ENCODE peak calls at places on chromosomes 1 and 21, in ten cellular contexts. F is left ventricle myocardium inferior; J is MM.1S; D is adrenal gland; O is hepatocyte; R is esophagus muscularis mucosa; Q is tibial artery; N is AG04450; L is lower lobe of right lung; Y is CD8-positive, alpha-beta T cell. T is an unnamed sample.

GRCh38 chr1:207869859-207870258 is 41.1 kb downstream of the CD34 start:
- DNase-seq in F (no peak), J (no peak), D (no peak), O (peak; percentile 44), R (no peak), Q (no peak), N (no peak), L (no peak), Y (no peak), T (no peak)

GRCh38 chr21:41437754-41438153 is 11.7 kb downstream of the MX1 start:
- DNase-seq in F (no peak), J (no peak), D (no peak), O (no peak), R (no peak), Q (no peak), N (no peak), L (no peak), Y (no peak), T (no peak)

GRCh38 chr1:32774950-32775634 is 42.1 kb downstream of the YARS1 start:
- DNase-seq in F (no peak), J (no peak), D (no peak), O (peak; percentile 71), R (no peak), Q (no peak), N (no peak), L (no peak), Y (no peak), T (peak; percentile 46)

GRCh38 chr1:91670781-91671180 is 170.1 kb downstream of the CDC7 start:
- DNase-seq in F (no peak), J (no peak), D (no peak), O (no peak), R (no peak), Q (no peak), N (no peak), L (no peak), Y (no peak), T (no peak)

GRCh38 chr21:42056996-42057689 is 14.0 kb upstream of the UMODL1 start:
- DNase-seq in F (no peak), J (no peak), D (no peak), O (peak; percentile 77), R (no peak), Q (peak; percentile 54), N (peak; percentile 84), L (peak; percentile 78), Y (no peak), T (peak; percentile 62)

GRCh38 chr1:44327679-44328491 is 27.2 kb downstream of the ERI3 start:
- DNase-seq in F (peak; percentile 76), J (no peak), D (peak; percentile 72), O (peak; percentile 89), R (peak; percentile 95), Q (peak; percentile 92), N (peak; percentile 98), L (peak; percentile 75), Y (no peak), T (peak; percentile 86)

GRCh38 chr21:44255519-44255981 is 6.1 kb downstream of the DNMT3L start:
- DNase-seq in F (no peak), J (no peak), D (peak; percentile 6), O (peak; percentile 17), R (no peak), Q (no peak), N (no peak), L (peak; percentile 20), Y (no peak), T (no peak)

GRCh38 chr1:172451002-172451443 is 7.2 kb upstream of the PIGC start:
- DNase-seq in F (no peak), J (no peak), D (peak; percentile 63), O (peak; percentile 70), R (no peak), Q (no peak), N (peak; percentile 29), L (no peak), Y (no peak), T (peak; percentile 79)

GRCh38 chr1:212062832-212063438 is 27.4 kb downstream of the DTL start:
- DNase-seq in F (no peak), J (peak; percentile 45), D (no peak), O (peak; percentile 66), R (no peak), Q (no peak), N (peak; percentile 13), L (no peak), Y (no peak), T (no peak)

GRCh38 chr1:226882187-226882586 is 11.8 kb downstream of the PSEN2 start:
- DNase-seq in F (no peak), J (peak; percentile 36), D (no peak), O (no peak), R (no peak), Q (no peak), N (no peak), L (no peak), Y (peak; percentile 23), T (peak; percentile 37)

GRCh38 chr21:46622226-46622625 is 13.2 kb upstream of the PRMT2 start:
- DNase-seq in F (peak; percentile 42), J (no peak), D (no peak), O (peak; percentile 19), R (no peak), Q (peak; percentile 24), N (no peak), L (peak; percentile 70), Y (peak; percentile 61), T (no peak)

DNA sequence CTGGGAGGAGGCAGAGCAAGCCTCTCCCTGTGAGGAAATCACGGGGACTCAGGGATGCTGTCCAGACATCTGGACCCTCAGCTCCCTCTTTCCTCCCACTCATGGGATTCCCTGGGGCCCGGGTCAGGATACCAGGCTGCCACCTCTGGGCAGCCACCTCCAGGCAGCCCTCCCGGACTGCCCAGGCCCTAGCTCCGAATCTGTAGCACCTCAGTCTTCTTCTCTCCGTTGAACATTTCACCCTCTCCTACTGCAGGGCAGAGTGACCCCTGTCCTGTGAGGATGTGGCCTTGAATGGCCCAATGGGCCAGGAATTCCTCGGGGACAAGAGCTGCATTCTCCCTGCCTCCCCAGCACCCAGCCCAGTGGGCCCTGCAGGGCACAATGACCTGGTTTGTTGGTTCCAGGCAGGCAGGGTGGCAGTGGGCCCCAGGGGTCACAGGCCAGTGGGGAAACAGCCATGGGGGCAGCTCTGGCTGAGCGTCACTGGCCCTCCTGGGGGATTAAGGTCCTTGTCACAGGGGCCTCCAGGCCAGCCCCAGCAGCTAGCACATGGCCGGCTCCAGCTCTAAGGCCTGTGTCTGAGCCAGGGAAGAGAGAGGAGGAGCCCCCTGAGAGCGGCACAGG is 9.5 kb upstream of the TTC34 start:
- DNase-seq in F (no peak), J (no peak), D (no peak), O (no peak), R (no peak), Q (no peak), N (no peak), L (no peak), Y (no peak), T (no peak)
- H3K9me3 ChIP-seq in F (peaks cover 18% of the 10 kb centered on the region), J (no peaks in the 10 kb centered on the region), D (no peaks in the 10 kb centered on the region), O (no peaks in the 10 kb centered on the region), R (no peaks in the 10 kb centered on the region), Q (no peaks in the 10 kb centered on the region), N (peaks cover 95% of the 10 kb centered on the region), L (peaks cover 4% of the 10 kb centered on the region), Y (no peaks in the 10 kb centered on the region), T (no peaks in the 10 kb centered on the region)

GRCh38 chr1:64471724-64472276 is 1.9 kb downstream of the CACHD1 start:
- DNase-seq in F (no peak), J (no peak), D (peak; percentile 14), O (peak; percentile 15), R (peak; percentile 82), Q (no peak), N (no peak), L (no peak), Y (no peak), T (no peak)
- H3K4me3 ChIP-seq in F (peak overlapping the region; percentile 81), J (peak overlapping the region; percentile 63), D (peak overlapping the region; percentile 55), O (peak overlapping the region; percentile 93), R (peak overlapping the region; percentile 66), Q (peak overlapping the region; percentile 87), N (peak overlapping the region; percentile 67), L (peak overlapping the region; percentile 69), Y (peak overlapping the region; percentile 65), T (peak overlapping the region; percentile 79)

GRCh38 chr1:215797859-215798258 is 230.8 kb downstream of the KCTD3 start:
- DNase-seq in F (no peak), J (no peak), D (no peak), O (no peak), R (no peak), Q (no peak), N (no peak), L (no peak), Y (no peak), T (no peak)

GRCh38 chr1:215794151-215794550 is 227.0 kb downstream of the KCTD3 start:
- DNase-seq in F (no peak), J (no peak), D (no peak), O (no peak), R (no peak), Q (no peak), N (no peak), L (no peak), Y (no peak), T (peak; percentile 3)

GRCh38 chr1:215789981-215790380 is 222.9 kb downstream of the KCTD3 start:
- DNase-seq in F (no peak), J (no peak), D (no peak), O (no peak), R (no peak), Q (no peak), N (no peak), L (no peak), Y (no peak), T (no peak)

DNA sequence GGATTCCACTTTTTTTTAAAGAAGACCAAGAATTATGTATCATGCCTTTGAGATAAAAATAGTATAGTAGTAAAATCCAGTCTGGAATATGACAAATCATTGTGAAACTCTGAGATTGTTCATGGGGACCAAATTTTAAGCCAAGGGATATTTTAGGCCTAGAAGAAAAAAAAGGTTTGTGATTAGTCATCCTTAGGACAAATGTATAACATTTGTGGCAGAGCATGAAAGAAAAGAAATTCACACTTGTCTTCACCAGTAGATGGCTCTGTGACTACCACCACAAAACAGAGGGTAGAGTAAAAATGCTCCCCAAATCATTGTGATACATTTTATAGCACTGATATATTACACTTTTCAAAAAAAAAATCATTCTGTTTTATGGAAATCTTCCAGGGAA is 226.1 kb downstream of the KCTD3 start:
- DNase-seq in F (no peak), J (no peak), D (no peak), O (no peak), R (no peak), Q (no peak), N (peak; percentile 20), L (no peak), Y (no peak), T (no peak)
- TF ChIP-seq CTCF in F (peak; percentile 29), J (peak; percentile 47), D (no peak), O (peak; percentile 39), R (peak; percentile 11), Q (no peak), N (peak; percentile 55), L (no peak), Y (no peak), T (no peak)

GRCh38 chr1:178976541-178976940 is 49.2 kb upstream of the FAM20B start:
- DNase-seq in F (no peak), J (no peak), D (no peak), O (no peak), R (no peak), Q (no peak), N (no peak), L (no peak), Y (no peak), T (no peak)
- H3K9me3 ChIP-seq in F (peaks cover 57% of the 10 kb centered on the region), J (no peaks in the 10 kb centered on the region), D (no peaks in the 10 kb centered on the region), O (peaks cover 16% of the 10 kb centered on the region), R (no peaks in the 10 kb centered on the region), Q (peaks cover 8% of the 10 kb centered on the region), N (peaks cover 15% of the 10 kb centered on the region), L (peaks cover 15% of the 10 kb centered on the region), Y (no peaks in the 10 kb centered on the region), T (no peaks in the 10 kb centered on the region)

GRCh38 chr1:19812875-19813650 is 2.0 kb downstream of the RNF186 start:
- DNase-seq in F (no peak), J (no peak), D (no peak), O (peak; percentile 28), R (no peak), Q (no peak), N (no peak), L (no peak), Y (no peak), T (peak; percentile 14)
- H3K4me3 ChIP-seq in F (no peak overlapping the region), J (no peak overlapping the region), D (no peak overlapping the region), O (no peak overlapping the region), R (no peak overlapping the region), Q (no peak overlapping the region), N (no peak overlapping the region), L (no peak overlapping the region), Y (no peak overlapping the region), T (peak overlapping the region; percentile 47)